ENCODE peak calls at places on chromosomes 1 and 21, in five cellular contexts. One of them, this sample, is unnamed.

GRCh38 chr1:183986941-183987340 is 50.6 kb downstream of the COLGALT2 start:
- DNase-seq in left lung: no peak
- DNase-seq in left ventricle myocardium inferior: no peak
- DNase-seq in stomach: no peak
- DNase-seq in testis: no peak
- DNase-seq in this sample: no peak

GRCh38 chr1:58852731-58853485 is 69.1 kb upstream of the JUN start:
- DNase-seq in left ventricle myocardium inferior: no peak
- DNase-seq in stomach: no peak
- DNase-seq in testis: no peak
- DNase-seq in left lung: no peak
- DNase-seq in this sample: no peak

GRCh38 chr1:161311595-161312181 is 1.9 kb upstream of the MPZ start:
- DNase-seq in testis: peak; percentile 43
- DNase-seq in left lung: no peak
- DNase-seq in left ventricle myocardium inferior: no peak
- DNase-seq in stomach: no peak
- DNase-seq in this sample: no peak

GRCh38 chr1:160657477-160657820 is 10.6 kb upstream of the SLAMF1 start:
- DNase-seq in testis: no peak
- DNase-seq in left ventricle myocardium inferior: no peak
- DNase-seq in left lung: no peak
- DNase-seq in stomach: no peak
- DNase-seq in this sample: no peak

GRCh38 chr21:38151021-38151645 is 105.7 kb upstream of the KCNJ15 start:
- DNase-seq in left lung: no peak
- DNase-seq in testis: no peak
- DNase-seq in stomach: no peak
- DNase-seq in left ventricle myocardium inferior: no peak
- DNase-seq in this sample: no peak

GRCh38 chr1:183812686-183813569 is 8.0 kb downstream of the RGL1 start:
- DNase-seq in stomach: no peak
- DNase-seq in left ventricle myocardium inferior: no peak
- DNase-seq in testis: peak; percentile 41
- DNase-seq in left lung: no peak
- DNase-seq in this sample: no peak

GRCh38 chr1:180154003-180154324 is 705 bp upstream of the QSOX1 start:
- DNase-seq in testis: no peak
- DNase-seq in left ventricle myocardium inferior: no peak
- DNase-seq in left lung: no peak
- DNase-seq in stomach: no peak
- DNase-seq in this sample: peak; percentile 13

GRCh38 chr1:118821801-118822200 is 166.3 kb downstream of the TBX15 start:
- DNase-seq in left ventricle myocardium inferior: no peak
- DNase-seq in stomach: no peak
- DNase-seq in left lung: no peak
- DNase-seq in testis: no peak
- DNase-seq in this sample: no peak

GRCh38 chr21:37412603-37413360 is 46.2 kb downstream of the DYRK1A start:
- DNase-seq in left lung: no peak
- DNase-seq in testis: no peak
- DNase-seq in left ventricle myocardium inferior: no peak
- DNase-seq in stomach: no peak
- DNase-seq in this sample: no peak

GRCh38 chr1:47188901-47189785 is 693 bp downstream of the PDZK1IP1 start:
- DNase-seq in stomach: peak; percentile 11
- DNase-seq in left ventricle myocardium inferior: no peak
- DNase-seq in testis: no peak
- DNase-seq in left lung: no peak
- DNase-seq in this sample: no peak
- H3K27ac ChIP-seq in stomach: peak overlapping the region; percentile 31
- H3K27ac ChIP-seq in left ventricle myocardium inferior: peak overlapping the region; percentile 36
- H3K27ac ChIP-seq in testis: no peak overlapping the region
- H3K27ac ChIP-seq in left lung: peak overlapping the region; percentile 42
- H3K27ac ChIP-seq in this sample: no peak overlapping the region

DNA sequence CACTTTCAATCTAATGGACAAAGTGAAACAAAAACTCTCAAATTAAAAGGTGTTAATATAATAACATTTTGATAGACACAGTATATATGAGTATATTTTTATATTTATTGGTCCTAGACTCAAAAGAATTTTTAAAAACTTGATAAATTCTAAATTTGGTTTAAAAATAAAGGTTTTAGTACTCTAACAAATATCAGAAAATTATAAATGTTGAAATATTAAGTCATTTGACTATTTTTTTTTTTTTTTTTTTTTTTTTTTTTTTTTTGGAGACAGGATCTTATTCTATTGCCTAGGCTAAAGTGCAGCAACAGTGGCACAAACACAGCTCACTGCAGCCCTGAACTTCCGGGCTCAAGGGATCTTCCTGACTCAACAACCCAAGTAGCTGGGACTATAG is 60.6 kb upstream of the RBM34 start:
- DNase-seq in stomach: no peak
- DNase-seq in left ventricle myocardium inferior: no peak
- DNase-seq in left lung: no peak
- DNase-seq in testis: no peak
- DNase-seq in this sample: no peak
- H3K4me3 ChIP-seq in stomach: no peak overlapping the region
- H3K4me3 ChIP-seq in left ventricle myocardium inferior: no peak overlapping the region
- H3K4me3 ChIP-seq in left lung: no peak overlapping the region
- H3K4me3 ChIP-seq in testis: no peak overlapping the region
- H3K4me3 ChIP-seq in this sample: no peak overlapping the region

GRCh38 chr1:150562384-150563339 is 13.5 kb downstream of the ADAMTSL4 start:
- DNase-seq in left lung: peak; percentile 80
- DNase-seq in testis: no peak
- DNase-seq in left ventricle myocardium inferior: no peak
- DNase-seq in stomach: peak; percentile 51
- DNase-seq in this sample: peak; percentile 57

GRCh38 chr1:150560011-150560438 is 10.8 kb downstream of the ADAMTSL4 start:
- DNase-seq in left ventricle myocardium inferior: peak; percentile 78
- DNase-seq in stomach: peak; percentile 85
- DNase-seq in left lung: peak; percentile 75
- DNase-seq in testis: peak; percentile 85
- DNase-seq in this sample: peak; percentile 69

GRCh38 chr1:150560576-150560975 is 11.4 kb downstream of the ADAMTSL4 start:
- DNase-seq in stomach: no peak
- DNase-seq in testis: no peak
- DNase-seq in left lung: no peak
- DNase-seq in left ventricle myocardium inferior: no peak
- DNase-seq in this sample: no peak

GRCh38 chr1:150561830-150562367 is 12.7 kb downstream of the ADAMTSL4 start:
- DNase-seq in testis: peak; percentile 93
- DNase-seq in stomach: peak; percentile 95
- DNase-seq in left ventricle myocardium inferior: peak; percentile 95
- DNase-seq in left lung: peak; percentile 96
- DNase-seq in this sample: peak; percentile 83

DNA sequence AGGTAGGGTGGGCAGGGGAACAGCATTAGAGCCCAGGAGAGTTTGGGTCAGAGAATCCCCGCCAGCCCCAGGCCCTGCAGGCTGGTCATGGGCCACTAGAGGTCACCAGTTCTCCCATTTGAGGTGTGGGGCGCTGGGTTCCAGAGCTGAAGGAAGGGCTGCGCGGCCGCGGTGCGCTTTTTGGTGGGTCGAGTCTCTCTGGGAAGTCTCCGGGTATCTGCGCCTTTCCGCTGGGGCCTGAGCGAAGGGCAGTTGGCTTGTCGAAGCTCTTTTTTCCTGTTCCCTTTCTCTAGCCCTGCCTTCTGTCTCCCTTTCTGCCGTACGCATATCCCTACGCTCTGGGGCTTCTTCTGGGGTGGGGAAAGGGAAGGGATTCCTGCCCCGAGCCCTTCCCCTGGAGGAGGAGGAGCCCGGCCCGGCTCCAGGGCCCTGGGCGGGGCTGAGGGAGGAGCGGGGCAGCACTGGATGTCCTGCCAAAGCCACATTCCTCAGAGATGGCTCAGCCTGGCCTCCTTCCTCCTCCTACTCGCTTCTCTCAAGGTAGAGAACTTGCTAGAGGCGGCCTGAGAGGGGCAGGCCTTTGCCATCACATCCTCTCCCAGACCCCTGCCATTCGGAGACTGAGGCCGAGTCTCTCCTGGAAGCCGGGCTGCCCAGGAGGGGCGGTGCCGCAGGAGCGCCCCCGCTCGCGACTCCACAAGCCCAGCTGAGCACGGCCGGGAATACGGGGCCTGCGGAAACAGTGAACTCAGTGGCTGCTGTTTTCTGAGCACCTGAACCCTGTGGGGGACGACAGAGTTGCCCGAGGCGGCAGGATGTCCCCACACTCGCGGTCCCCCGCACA is 12.0 kb downstream of the ADAMTSL4 start:
- DNase-seq in stomach: peak; percentile 96
- DNase-seq in left ventricle myocardium inferior: peak; percentile 94
- DNase-seq in testis: peak; percentile 95
- DNase-seq in left lung: peak; percentile 96
- DNase-seq in this sample: peak; percentile 90
- H3K4me1 ChIP-seq in stomach: peaks cover 93% of the 10 kb centered on the region
- H3K4me1 ChIP-seq in left ventricle myocardium inferior: peaks cover 73% of the 10 kb centered on the region
- H3K4me1 ChIP-seq in testis: peaks cover 63% of the 10 kb centered on the region
- H3K4me1 ChIP-seq in left lung: peaks cover 54% of the 10 kb centered on the region
- H3K4me1 ChIP-seq in this sample: peaks cover 15% of the 10 kb centered on the region

DNA sequence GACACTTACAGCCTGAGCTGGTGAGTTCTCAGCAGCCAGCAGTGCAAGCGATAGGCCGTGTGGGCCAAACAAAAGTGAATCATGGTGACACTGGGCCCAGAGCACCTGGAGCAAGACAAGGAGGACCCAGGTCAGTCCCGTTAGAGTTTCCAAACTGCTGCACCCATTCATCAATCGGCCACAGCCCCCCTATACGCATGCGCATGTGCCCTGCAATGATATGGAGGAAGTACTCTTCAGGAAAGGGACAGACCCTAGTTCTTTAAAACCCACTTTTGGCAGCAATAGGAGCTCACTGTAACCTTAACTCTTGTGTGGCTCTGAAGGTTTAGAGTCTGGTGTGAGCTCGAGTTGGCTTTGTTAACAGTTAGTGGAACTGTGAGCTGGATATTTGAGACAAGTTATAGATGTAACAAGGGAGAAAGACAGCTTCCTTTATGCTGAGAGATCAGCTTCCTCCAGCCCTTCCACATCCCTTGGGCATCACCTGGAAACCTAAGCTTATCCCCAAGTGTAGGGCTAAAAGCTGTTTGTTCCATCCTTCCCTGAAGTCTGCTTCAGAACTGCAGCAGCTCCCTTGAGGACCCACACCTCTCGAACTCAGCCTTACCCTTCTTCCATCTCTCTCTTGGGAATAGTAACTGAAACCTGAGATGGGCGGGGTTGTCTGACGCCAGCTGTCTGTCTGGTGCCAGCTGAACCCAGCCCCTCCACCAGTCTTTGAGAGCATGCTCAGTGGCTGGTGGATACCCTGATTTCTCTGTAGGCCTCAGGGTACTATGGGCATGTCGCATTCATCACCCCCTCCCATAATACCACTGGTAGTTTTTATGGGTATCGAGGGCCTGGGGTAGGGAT is 17.7 kb downstream of the NMNAT1 start:
- DNase-seq in stomach: no peak
- DNase-seq in testis: no peak
- DNase-seq in left ventricle myocardium inferior: no peak
- DNase-seq in left lung: no peak
- DNase-seq in this sample: peak; percentile 88
- H3K27ac ChIP-seq in stomach: no peak overlapping the region
- H3K27ac ChIP-seq in testis: no peak overlapping the region
- H3K27ac ChIP-seq in left ventricle myocardium inferior: no peak overlapping the region
- H3K27ac ChIP-seq in left lung: no peak overlapping the region
- H3K27ac ChIP-seq in this sample: peak overlapping the region; percentile 16

DNA sequence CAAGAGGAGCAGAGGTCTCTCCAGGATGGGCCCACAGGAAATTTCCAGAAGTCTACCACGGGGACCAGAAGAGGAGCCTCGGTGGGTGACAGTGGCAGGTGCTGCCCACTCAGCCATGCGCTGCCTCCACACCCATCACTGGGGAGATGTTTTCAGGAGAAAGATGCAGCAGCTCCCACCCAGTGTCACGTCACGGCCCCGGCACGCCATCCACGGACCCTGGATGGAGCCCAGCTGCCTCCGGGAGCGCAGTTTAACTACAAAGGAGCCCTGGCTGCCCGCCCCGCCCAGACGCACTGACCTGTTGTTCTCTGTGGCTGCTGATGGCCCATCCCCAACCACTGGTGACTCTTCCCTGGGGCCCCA is 6.8 kb downstream of the TSPEAR start:
- DNase-seq in testis: peak; percentile 11
- DNase-seq in left lung: no peak
- DNase-seq in left ventricle myocardium inferior: no peak
- DNase-seq in stomach: no peak
- DNase-seq in this sample: no peak
- H3K4me3 ChIP-seq in testis: no peak overlapping the region
- H3K4me3 ChIP-seq in left lung: no peak overlapping the region
- H3K4me3 ChIP-seq in left ventricle myocardium inferior: no peak overlapping the region
- H3K4me3 ChIP-seq in stomach: no peak overlapping the region
- H3K4me3 ChIP-seq in this sample: no peak overlapping the region

DNA sequence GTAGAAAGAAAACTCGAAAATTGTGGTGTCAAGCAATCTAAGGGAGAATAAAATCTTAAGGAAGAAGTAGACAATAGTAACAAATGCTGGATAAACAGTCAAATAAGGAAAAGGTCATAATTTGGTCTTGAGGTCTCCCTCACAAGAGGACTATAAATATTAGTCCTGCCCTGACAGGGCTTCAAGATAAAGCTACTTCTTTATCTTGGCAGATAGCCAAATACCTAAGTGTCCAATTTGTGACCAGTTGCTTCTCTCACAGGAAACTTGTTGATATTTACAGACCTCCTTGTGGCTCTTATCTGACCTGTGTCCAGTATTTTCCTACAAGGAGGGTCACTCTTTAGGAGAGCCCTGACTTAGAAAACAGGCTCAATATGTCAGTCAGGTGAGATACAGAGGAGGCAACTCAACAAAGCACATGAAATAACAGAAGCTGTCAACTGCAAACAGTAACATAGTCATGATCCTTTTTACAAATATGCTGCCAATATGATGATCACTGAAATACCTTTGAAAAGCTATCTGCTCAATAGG is 88.8 kb downstream of the TNNI3K start:
- DNase-seq in stomach: no peak
- DNase-seq in left lung: no peak
- DNase-seq in left ventricle myocardium inferior: no peak
- DNase-seq in testis: no peak
- DNase-seq in this sample: no peak
- H3K4me1 ChIP-seq in stomach: peaks cover 4% of the 10 kb centered on the region
- H3K4me1 ChIP-seq in left lung: no peaks in the 10 kb centered on the region
- H3K4me1 ChIP-seq in left ventricle myocardium inferior: peaks cover 27% of the 10 kb centered on the region
- H3K4me1 ChIP-seq in testis: no peaks in the 10 kb centered on the region
- H3K4me1 ChIP-seq in this sample: no peaks in the 10 kb centered on the region

DNA sequence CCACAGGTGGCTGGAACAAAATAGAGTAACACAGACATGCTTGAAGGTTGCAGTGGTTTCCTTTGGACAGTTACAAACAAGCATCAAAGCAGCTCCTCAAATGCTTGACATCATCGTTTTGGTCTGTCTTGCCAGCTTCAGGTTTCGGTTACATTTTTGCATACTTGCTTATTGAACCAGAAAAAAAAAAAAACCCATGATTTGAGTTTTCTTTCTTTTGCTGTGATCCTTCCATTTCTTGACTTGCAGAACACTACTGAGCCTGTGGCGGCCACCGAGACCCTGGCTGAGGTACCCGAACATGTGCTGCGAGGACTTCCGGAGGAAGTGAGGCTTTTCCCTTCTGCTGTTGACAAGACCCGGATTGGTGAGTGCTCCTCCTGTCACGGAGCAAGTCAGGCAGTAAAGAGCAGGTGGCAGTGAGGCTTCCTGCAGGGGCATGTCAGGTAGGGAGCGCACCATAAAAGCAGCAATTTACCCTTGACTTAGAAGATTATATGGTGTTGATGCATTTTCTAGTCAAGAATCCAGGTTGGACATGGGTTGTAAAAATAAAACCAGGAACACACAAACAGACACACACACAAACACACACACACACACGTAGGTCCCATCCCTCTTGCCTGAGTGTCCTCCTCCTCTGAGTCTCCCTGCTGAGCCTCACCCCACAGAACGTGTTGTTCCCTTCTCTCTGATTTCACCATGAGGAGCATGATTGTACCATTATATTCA is 30.9 kb downstream of the PRDM2 start:
- DNase-seq in left ventricle myocardium inferior: no peak
- DNase-seq in stomach: peak; percentile 50
- DNase-seq in left lung: peak; percentile 64
- DNase-seq in testis: peak; percentile 50
- DNase-seq in this sample: no peak
- H3K27ac ChIP-seq in left ventricle myocardium inferior: no peak overlapping the region
- H3K27ac ChIP-seq in stomach: no peak overlapping the region
- H3K27ac ChIP-seq in left lung: peak overlapping the region; percentile 69
- H3K27ac ChIP-seq in testis: peak overlapping the region; percentile 76
- H3K27ac ChIP-seq in this sample: no peak overlapping the region